ENCODE peak calls at places on chromosomes 12 and 14, in five cellular contexts. E is right lobe of liver, X is heart right ventricle, P is left lung, U is A549. W is an unnamed sample. For H3K4me1, the result is how much of the 10 kb centered on the place peaks cover.

GRCh38 chr12:114192549-114192948 is 213.4 kb downstream of the TBX5 start:
- DNase-seq in E (no peak), P (no peak), X (no peak), U (no peak), W (no peak)

GRCh38 chr12:65355461-65355860 is 77.0 kb downstream of the MSRB3 start:
- DNase-seq in U (no peak), X (no peak), E (no peak), P (no peak), W (no peak)

GRCh38 chr14:61459229-61459628 is 137.8 kb downstream of the PRKCH start:
- DNase-seq in P (no peak), E (no peak), X (no peak), U (no peak), W (no peak)

GRCh38 chr12:25717552-25717951 is 164.5 kb upstream of the LMNTD1 start:
- DNase-seq in E (no peak), P (no peak), X (no peak), U (no peak), W (no peak)

GRCh38 chr12:9702239-9702638 is 30.7 kb downstream of the CLECL1 start:
- DNase-seq in P (no peak), E (no peak), U (no peak), X (no peak), W (no peak)

GRCh38 chr12:114221136-114221838 is 184.7 kb downstream of the TBX5 start:
- DNase-seq in U (no peak), X (peak), P (no peak), E (no peak), W (no peak)

GRCh38 chr12:57150400-57150799 is 3.0 kb upstream of the LRP1-AS start:
- DNase-seq in P (no peak), X (no peak), E (no peak), U (no peak), W (no peak)

GRCh38 chr14:103059556-103059955 is 2.2 kb upstream of the CDC42BPB start:
- DNase-seq in X (no peak), U (no peak), E (no peak), P (no peak), W (no peak)

GRCh38 chr12:1805441-1806081 is 14.8 kb upstream of the LRTM2 start:
- DNase-seq in U (no peak), E (peak), P (peak), X (peak), W (peak)

GRCh38 chr14:92495041-92495440 is 18.5 kb upstream of the RIN3 start:
- DNase-seq in E (no peak), P (no peak), X (peak), U (peak), W (no peak)

GRCh38 chr12:76020281-76020680 is 11.3 kb downstream of the PHLDA1 start:
- DNase-seq in X (no peak), P (no peak), U (peak), E (no peak), W (no peak)

GRCh38 chr14:104111301-104112112 is 26.0 kb downstream of the ASPG start:
- DNase-seq in P (peak), X (no peak), E (peak), U (no peak), W (peak)

GRCh38 chr12:26748412-26748740 is 84.6 kb downstream of the ITPR2 start:
- DNase-seq in E (no peak), U (no peak), X (no peak), P (no peak), W (no peak)

GRCh38 chr12:122125452-122126341 is 47.1 kb downstream of the MLXIP start:
- DNase-seq in X (no peak), E (peak), P (peak), U (no peak), W (no peak)

DNA sequence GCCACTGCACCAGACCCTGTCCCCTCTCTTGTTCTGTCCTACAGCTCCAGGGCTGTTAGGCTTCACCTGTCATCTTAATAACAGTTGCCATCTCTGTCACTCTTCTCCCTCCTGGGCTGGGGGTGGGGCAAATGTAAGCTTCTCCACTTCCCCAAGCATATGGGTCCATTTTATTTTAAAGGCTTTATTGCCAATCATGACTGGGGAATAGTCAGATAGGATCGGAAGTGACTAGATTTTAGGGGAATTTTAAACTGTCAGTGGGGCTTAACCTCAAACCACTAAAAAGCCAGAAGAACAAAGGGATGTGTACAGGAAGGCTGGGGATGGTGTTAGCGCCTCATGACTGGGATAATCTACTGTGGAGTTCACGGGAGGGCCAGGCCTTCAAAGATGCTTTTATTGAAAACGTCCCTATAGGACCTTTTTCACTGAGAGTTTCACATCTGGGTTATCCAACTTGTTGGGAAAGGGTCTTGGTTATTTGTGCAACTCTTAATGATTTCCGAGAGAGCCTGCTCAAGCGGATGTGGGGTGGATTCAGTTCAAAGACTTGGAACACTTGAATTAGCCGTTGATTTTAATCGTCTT is 41.6 kb downstream of the CHST11 start:
- DNase-seq in P (no peak), X (no peak), U (no peak), E (no peak), W (no peak)
- H3K4me1 ChIP-seq in P (under half), X (under half), U (under half), E (under half), W (under half)

GRCh38 chr12:91523831-91524230 is 341.2 kb upstream of the DCN start:
- DNase-seq in P (no peak), E (no peak), X (no peak), U (no peak), W (no peak)
- TF ChIP-seq CTCF in P (no peak), E (no peak), X (no peak), U (no peak), W (no peak)

DNA sequence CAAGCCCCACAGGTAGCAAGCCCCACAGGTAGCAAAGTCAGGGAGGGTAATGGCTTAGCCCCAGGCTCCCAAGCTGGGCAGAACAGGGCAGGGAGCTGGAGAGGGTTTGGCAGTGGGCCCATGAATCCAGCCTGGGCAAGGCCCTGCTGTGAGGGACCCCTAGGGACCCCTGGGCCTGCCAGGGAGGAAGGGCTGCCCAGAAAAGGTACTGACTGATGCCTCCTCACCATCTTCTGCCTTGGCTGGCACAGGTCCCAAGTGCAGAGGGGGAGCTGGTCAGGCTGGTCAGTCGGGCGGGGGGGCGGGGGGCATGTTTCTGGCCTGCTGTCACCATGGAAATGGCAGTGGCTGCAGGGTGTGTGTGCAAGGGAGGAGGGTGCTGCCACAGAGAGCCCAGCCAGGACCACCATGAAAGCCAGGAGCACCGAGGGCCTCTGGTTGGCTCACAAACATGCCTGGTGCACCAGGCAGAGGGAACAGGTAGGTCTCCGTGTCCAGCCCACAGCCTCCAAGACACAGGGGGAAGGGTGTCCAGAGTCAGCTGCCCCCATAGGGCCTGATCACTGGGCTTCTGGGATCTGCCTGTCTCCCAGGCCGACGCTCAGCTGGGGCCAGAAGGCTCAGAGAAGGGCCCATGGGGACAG is 1.5 kb upstream of the CRIP2 start:
- DNase-seq in E (no peak), X (peak), U (no peak), P (no peak), W (peak)
- H3K4me1 ChIP-seq in E (half or more), X (under half), U (half or more), P (under half), W (half or more)

GRCh38 chr14:49173765-49174373 is 412.3 kb downstream of the RPS29 start:
- DNase-seq in X (peak), P (no peak), E (no peak), U (peak), W (no peak)
- TF ChIP-seq CTCF in X (no peak), P (peak), E (peak), U (peak), W (peak)

GRCh38 chr14:55074662-55075061 is 23.2 kb downstream of the MAPK1IP1L start:
- DNase-seq in U (no peak), P (no peak), X (no peak), E (no peak), W (no peak)
- H3K4me1 ChIP-seq in U (under half), P (under half), X (under half), E (under half), W (under half)

DNA sequence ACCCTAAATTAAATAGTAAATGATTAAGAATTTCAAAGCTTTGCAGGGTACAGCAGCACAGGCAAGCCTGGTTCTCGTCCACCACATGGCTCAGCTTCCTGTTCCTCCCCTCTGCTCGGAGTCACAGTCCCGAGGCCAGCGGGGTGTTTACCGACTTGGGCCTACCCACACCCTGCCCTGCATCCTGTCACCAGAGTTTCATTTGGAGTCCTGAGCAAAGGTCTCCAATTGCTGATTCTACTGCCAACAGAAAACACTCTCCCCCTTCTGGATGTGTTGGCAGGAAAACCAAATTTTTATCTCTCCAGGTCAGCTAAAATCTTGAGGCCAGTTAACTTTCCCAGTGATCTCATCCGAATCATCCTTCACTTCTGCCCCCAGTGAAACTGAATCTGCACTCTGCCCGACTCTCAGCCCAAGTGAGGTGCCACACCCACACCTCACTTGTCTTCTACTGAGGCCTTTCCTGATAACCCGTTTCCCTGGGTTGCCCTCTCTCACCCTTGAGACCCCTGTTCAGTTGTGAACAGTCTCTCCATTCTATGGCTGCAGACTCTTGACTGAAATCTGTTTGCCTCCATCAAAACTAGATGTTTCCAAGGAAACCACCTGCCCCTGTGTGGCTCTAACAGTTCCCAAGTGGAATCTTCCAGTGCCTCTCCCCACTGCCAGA is 71.2 kb downstream of the VCPKMT start:
- DNase-seq in U (peak), P (peak), X (peak), E (peak), W (peak)
- TF ChIP-seq CTCF in U (no peak), P (peak), X (no peak), E (peak), W (no peak)